ENCODE peak calls at places on chromosomes 6 and 20, in six cellular contexts. One of them, this sample, is unnamed. For H3K36me3, the result is how much of the 10 kb centered on the place peaks cover.

GRCh38 chr6:3231213-3232016 is 4.0 kb upstream of the TUBB2B start:
- DNase-seq in upper lobe of right lung: peak
- DNase-seq in body of pancreas: peak
- DNase-seq in psoas muscle: peak
- DNase-seq in keratinocyte: no peak
- DNase-seq in aorta: peak
- DNase-seq in this sample: no peak

GRCh38 chr6:113351183-113351834 is 505.8 kb upstream of the MARCKS start:
- DNase-seq in upper lobe of right lung: no peak
- DNase-seq in body of pancreas: no peak
- DNase-seq in keratinocyte: no peak
- DNase-seq in psoas muscle: no peak
- DNase-seq in aorta: no peak
- DNase-seq in this sample: no peak

GRCh38 chr6:108895591-108895990 is 47.4 kb downstream of the ARMC2 start:
- DNase-seq in psoas muscle: no peak
- DNase-seq in upper lobe of right lung: no peak
- DNase-seq in body of pancreas: no peak
- DNase-seq in aorta: no peak
- DNase-seq in keratinocyte: no peak
- DNase-seq in this sample: no peak

GRCh38 chr6:158321960-158322359 is 9.7 kb downstream of the TULP4 start:
- DNase-seq in aorta: no peak
- DNase-seq in keratinocyte: no peak
- DNase-seq in psoas muscle: no peak
- DNase-seq in upper lobe of right lung: no peak
- DNase-seq in body of pancreas: no peak
- DNase-seq in this sample: no peak

GRCh38 chr6:167849846-167850459 is 23.2 kb downstream of the AFDN start:
- DNase-seq in aorta: no peak
- DNase-seq in keratinocyte: no peak
- DNase-seq in psoas muscle: no peak
- DNase-seq in upper lobe of right lung: no peak
- DNase-seq in body of pancreas: peak
- DNase-seq in this sample: no peak

GRCh38 chr20:51378171-51378928 is 164.2 kb downstream of the NFATC2 start:
- DNase-seq in body of pancreas: no peak
- DNase-seq in upper lobe of right lung: peak
- DNase-seq in psoas muscle: no peak
- DNase-seq in aorta: no peak
- DNase-seq in keratinocyte: no peak
- DNase-seq in this sample: peak

GRCh38 chr6:25553502-25553901 is 98.5 kb upstream of the SCGN start:
- DNase-seq in keratinocyte: no peak
- DNase-seq in aorta: no peak
- DNase-seq in psoas muscle: no peak
- DNase-seq in upper lobe of right lung: no peak
- DNase-seq in body of pancreas: no peak
- DNase-seq in this sample: no peak

GRCh38 chr20:973785-974194 is 28.3 kb downstream of the RSPO4 start:
- DNase-seq in psoas muscle: no peak
- DNase-seq in body of pancreas: peak
- DNase-seq in aorta: no peak
- DNase-seq in keratinocyte: peak
- DNase-seq in upper lobe of right lung: no peak
- DNase-seq in this sample: no peak

GRCh38 chr20:1297486-1297885 is 31.4 kb downstream of the SNPH start:
- DNase-seq in psoas muscle: no peak
- DNase-seq in aorta: no peak
- DNase-seq in body of pancreas: no peak
- DNase-seq in upper lobe of right lung: no peak
- DNase-seq in keratinocyte: no peak
- DNase-seq in this sample: no peak

GRCh38 chr20:45448250-45448649 is 21.3 kb upstream of the WFDC2 start:
- DNase-seq in upper lobe of right lung: no peak
- DNase-seq in aorta: no peak
- DNase-seq in keratinocyte: no peak
- DNase-seq in body of pancreas: no peak
- DNase-seq in psoas muscle: no peak
- DNase-seq in this sample: no peak

GRCh38 chr6:19845271-19846046 is 8.3 kb downstream of the ID4 start:
- DNase-seq in keratinocyte: no peak
- DNase-seq in body of pancreas: no peak
- DNase-seq in psoas muscle: no peak
- DNase-seq in upper lobe of right lung: no peak
- DNase-seq in aorta: no peak
- DNase-seq in this sample: no peak

GRCh38 chr6:5135783-5136376 is 50.7 kb downstream of the PPP1R3G start:
- DNase-seq in upper lobe of right lung: no peak
- DNase-seq in psoas muscle: no peak
- DNase-seq in keratinocyte: no peak
- DNase-seq in aorta: no peak
- DNase-seq in body of pancreas: no peak
- DNase-seq in this sample: peak

GRCh38 chr6:31844507-31844906 is 17.0 kb downstream of the HSPA1B start:
- DNase-seq in upper lobe of right lung: no peak
- DNase-seq in body of pancreas: no peak
- DNase-seq in keratinocyte: no peak
- DNase-seq in psoas muscle: no peak
- DNase-seq in aorta: no peak
- DNase-seq in this sample: no peak

GRCh38 chr6:12576389-12576788 is 140.2 kb upstream of the PHACTR1 start:
- DNase-seq in psoas muscle: no peak
- DNase-seq in body of pancreas: no peak
- DNase-seq in keratinocyte: no peak
- DNase-seq in upper lobe of right lung: no peak
- DNase-seq in aorta: no peak
- DNase-seq in this sample: no peak

GRCh38 chr20:4041748-4042411 is 26.5 kb upstream of the RNF24 start:
- DNase-seq in upper lobe of right lung: peak
- DNase-seq in psoas muscle: peak
- DNase-seq in body of pancreas: peak
- DNase-seq in keratinocyte: no peak
- DNase-seq in aorta: peak
- DNase-seq in this sample: no peak

GRCh38 chr6:53112871-53113270 is 35.8 kb downstream of the GCM1 start:
- DNase-seq in keratinocyte: peak
- DNase-seq in psoas muscle: no peak
- DNase-seq in body of pancreas: no peak
- DNase-seq in aorta: no peak
- DNase-seq in upper lobe of right lung: no peak
- DNase-seq in this sample: no peak

GRCh38 chr6:36139431-36139830 is 9.1 kb downstream of the MAPK13 start:
- DNase-seq in keratinocyte: no peak
- DNase-seq in aorta: no peak
- DNase-seq in upper lobe of right lung: no peak
- DNase-seq in body of pancreas: no peak
- DNase-seq in psoas muscle: peak
- DNase-seq in this sample: no peak

GRCh38 chr6:13629459-13630116 is 14.5 kb downstream of the NOL7 start:
- DNase-seq in aorta: no peak
- DNase-seq in keratinocyte: no peak
- DNase-seq in upper lobe of right lung: no peak
- DNase-seq in psoas muscle: no peak
- DNase-seq in body of pancreas: no peak
- DNase-seq in this sample: no peak

GRCh38 chr6:13630499-13630898 is 15.4 kb downstream of the NOL7 start:
- DNase-seq in body of pancreas: no peak
- DNase-seq in upper lobe of right lung: no peak
- DNase-seq in aorta: no peak
- DNase-seq in keratinocyte: no peak
- DNase-seq in psoas muscle: no peak
- DNase-seq in this sample: no peak

GRCh38 chr6:13624871-13625288 is 9.7 kb downstream of the NOL7 start:
- DNase-seq in body of pancreas: peak
- DNase-seq in keratinocyte: no peak
- DNase-seq in psoas muscle: no peak
- DNase-seq in aorta: no peak
- DNase-seq in upper lobe of right lung: no peak
- DNase-seq in this sample: no peak
- H3K36me3 ChIP-seq in body of pancreas: under half
- H3K36me3 ChIP-seq in keratinocyte: under half
- H3K36me3 ChIP-seq in psoas muscle: half or more
- H3K36me3 ChIP-seq in aorta: under half
- H3K36me3 ChIP-seq in upper lobe of right lung: half or more
- H3K36me3 ChIP-seq in this sample: half or more

GRCh38 chr6:33279257-33279695 is 2.4 kb downstream of the B3GALT4 start:
- DNase-seq in psoas muscle: no peak
- DNase-seq in aorta: no peak
- DNase-seq in body of pancreas: no peak
- DNase-seq in upper lobe of right lung: no peak
- DNase-seq in keratinocyte: no peak
- DNase-seq in this sample: no peak
- H3K36me3 ChIP-seq in psoas muscle: half or more
- H3K36me3 ChIP-seq in aorta: under half
- H3K36me3 ChIP-seq in body of pancreas: under half
- H3K36me3 ChIP-seq in upper lobe of right lung: half or more
- H3K36me3 ChIP-seq in keratinocyte: under half
- H3K36me3 ChIP-seq in this sample: half or more

GRCh38 chr20:38061109-38061508 is 27.6 kb downstream of the RPRD1B start:
- DNase-seq in keratinocyte: no peak
- DNase-seq in psoas muscle: no peak
- DNase-seq in body of pancreas: no peak
- DNase-seq in aorta: no peak
- DNase-seq in upper lobe of right lung: no peak
- DNase-seq in this sample: no peak
- H3K36me3 ChIP-seq in keratinocyte: under half
- H3K36me3 ChIP-seq in psoas muscle: half or more
- H3K36me3 ChIP-seq in body of pancreas: under half
- H3K36me3 ChIP-seq in aorta: under half
- H3K36me3 ChIP-seq in upper lobe of right lung: half or more
- H3K36me3 ChIP-seq in this sample: half or more

GRCh38 chr6:110723017-110723416 is 92.3 kb downstream of the CDK19 start:
- DNase-seq in keratinocyte: no peak
- DNase-seq in body of pancreas: no peak
- DNase-seq in psoas muscle: no peak
- DNase-seq in upper lobe of right lung: no peak
- DNase-seq in aorta: no peak
- DNase-seq in this sample: no peak
- H3K36me3 ChIP-seq in keratinocyte: under half
- H3K36me3 ChIP-seq in body of pancreas: under half
- H3K36me3 ChIP-seq in psoas muscle: under half
- H3K36me3 ChIP-seq in upper lobe of right lung: under half
- H3K36me3 ChIP-seq in aorta: under half
- H3K36me3 ChIP-seq in this sample: under half

GRCh38 chr20:35271073-35271882 is 6.6 kb downstream of the MMP24OS start:
- DNase-seq in aorta: no peak
- DNase-seq in keratinocyte: no peak
- DNase-seq in psoas muscle: no peak
- DNase-seq in body of pancreas: no peak
- DNase-seq in upper lobe of right lung: no peak
- DNase-seq in this sample: no peak
- H3K36me3 ChIP-seq in aorta: under half
- H3K36me3 ChIP-seq in keratinocyte: under half
- H3K36me3 ChIP-seq in psoas muscle: half or more
- H3K36me3 ChIP-seq in body of pancreas: under half
- H3K36me3 ChIP-seq in upper lobe of right lung: half or more
- H3K36me3 ChIP-seq in this sample: half or more

DNA sequence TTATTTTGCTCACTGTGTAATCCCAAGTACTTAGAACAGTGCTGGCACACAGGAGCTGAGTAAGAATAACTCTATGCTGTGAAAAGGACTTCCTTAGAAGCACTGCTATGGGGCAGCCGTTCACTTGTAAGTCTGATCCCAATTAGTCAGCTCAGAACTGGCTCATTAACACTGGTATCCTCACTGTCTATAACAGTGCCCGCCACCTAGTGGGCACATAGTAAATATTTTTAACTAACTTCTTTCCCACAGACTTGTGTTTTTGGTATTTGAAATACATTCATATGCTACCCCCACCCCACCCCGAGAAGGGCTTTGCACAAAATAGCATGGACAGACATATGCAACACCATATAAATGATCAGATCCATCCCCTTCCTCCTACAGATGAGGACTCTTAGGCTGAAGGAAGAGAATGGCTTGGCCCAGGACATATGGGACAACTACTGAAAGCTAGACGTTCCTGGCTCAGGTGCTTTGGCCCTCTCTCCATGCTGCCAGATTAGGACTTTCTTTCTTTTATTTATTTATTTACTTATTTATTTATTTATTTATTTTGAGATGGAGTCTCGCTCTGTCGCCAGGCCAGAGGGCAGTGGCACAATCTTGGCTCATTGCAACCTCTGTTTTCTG is 47.1 kb downstream of the DST start:
- DNase-seq in upper lobe of right lung: no peak
- DNase-seq in keratinocyte: no peak
- DNase-seq in body of pancreas: peak
- DNase-seq in aorta: no peak
- DNase-seq in psoas muscle: no peak
- DNase-seq in this sample: no peak
- H3K36me3 ChIP-seq in upper lobe of right lung: under half
- H3K36me3 ChIP-seq in keratinocyte: under half
- H3K36me3 ChIP-seq in body of pancreas: under half
- H3K36me3 ChIP-seq in aorta: under half
- H3K36me3 ChIP-seq in psoas muscle: half or more
- H3K36me3 ChIP-seq in this sample: under half

This sample was measured in suprapubic skin.